ENCODE peak calls at places on chromosome X, in seven cellular contexts. C is HepG2, Q is HCT116, T is SK-N-SH, Z is K562, D is GM12878, X is H1. W is an unnamed sample.

GRCh38 chrX:23066588-23067281 is 67.0 kb downstream of the DDX53 start:
- DNase-seq in C (no peak), T (no peak), Z (no peak), X (no peak), D (no peak), Q (no peak), W (no peak)

GRCh38 chrX:84133023-84133422 is 55.0 kb downstream of the RPS6KA6 start:
- DNase-seq in Z (no peak), Q (no peak), D (no peak), X (no peak), C (no peak), T (no peak), W (no peak)

GRCh38 chrX:17435476-17435875 is 60.5 kb downstream of the NHS start:
- DNase-seq in T (no peak), Q (no peak), D (no peak), Z (no peak), C (no peak), X (no peak), W (no peak)

GRCh38 chrX:73561791-73562190 is 1.2 kb upstream of the CHIC1 start:
- DNase-seq in D (no peak), T (no peak), Q (no peak), Z (no peak), C (no peak), X (no peak), W (no peak)

GRCh38 chrX:15328821-15329220 is 6.5 kb downstream of the PIGA start:
- DNase-seq in T (no peak), Q (no peak), D (no peak), C (no peak), Z (no peak), X (no peak), W (no peak)

GRCh38 chrX:17024896-17025295 is 78.4 kb downstream of the REPS2 start:
- DNase-seq in X (peak), T (peak), Q (no peak), Z (no peak), D (no peak), C (peak), W (no peak)

GRCh38 chrX:45400380-45400779 is 199.7 kb upstream of the DIPK2B start:
- DNase-seq in Z (no peak), X (no peak), D (no peak), Q (no peak), C (no peak), T (no peak), W (no peak)

GRCh38 chrX:48761674-48762471 is at the start of gene GLOD5:
- DNase-seq in D (no peak), X (peak), Q (peak), T (peak), Z (peak), C (peak), W (peak)

GRCh38 chrX:130139474-130140201 is 26.0 kb downstream of the AIFM1 start:
- DNase-seq in X (no peak), C (no peak), D (no peak), Q (no peak), Z (no peak), T (no peak), W (no peak)

GRCh38 chrX:15714529-15714928 is 23.5 kb upstream of the CA5B start:
- DNase-seq in T (no peak), Z (no peak), C (no peak), X (no peak), Q (no peak), D (no peak), W (no peak)

GRCh38 chrX:68832101-68832416 is 3.2 kb downstream of the EFNB1 start:
- DNase-seq in X (peak), C (no peak), D (no peak), T (peak), Z (no peak), Q (no peak), W (no peak)

GRCh38 chrX:27964432-27964831 is 16.8 kb downstream of the DCAF8L1 start:
- DNase-seq in Q (no peak), C (no peak), X (no peak), Z (no peak), D (no peak), T (no peak), W (no peak)

GRCh38 chrX:68821616-68822015 is 7.2 kb upstream of the EFNB1 start:
- DNase-seq in C (no peak), D (no peak), T (no peak), X (no peak), Q (no peak), Z (no peak), W (no peak)

GRCh38 chrX:46200423-46200822 is 344.8 kb downstream of the ZNF674 start:
- DNase-seq in D (no peak), C (no peak), Z (no peak), Q (no peak), X (no peak), T (no peak), W (no peak)

GRCh38 chrX:47148946-47149345 is 3.9 kb downstream of the RBM10 start:
- DNase-seq in Q (no peak), Z (no peak), T (no peak), X (no peak), D (no peak), C (no peak), W (no peak)

GRCh38 chrX:147378767-147379166 is 533.0 kb upstream of the FMR1 start:
- DNase-seq in Z (no peak), T (no peak), X (no peak), Q (no peak), C (no peak), D (no peak), W (no peak)

GRCh38 chrX:106606583-106606982 is 5.2 kb upstream of the RADX start:
- DNase-seq in T (no peak), Z (no peak), D (no peak), C (no peak), Q (no peak), X (no peak), W (no peak)

GRCh38 chrX:45718676-45719075 is 518.0 kb upstream of the DIPK2B start:
- DNase-seq in Q (no peak), T (no peak), X (no peak), Z (no peak), C (no peak), D (no peak), W (no peak)

GRCh38 chrX:45517090-45517973 is 316.7 kb upstream of the DIPK2B start:
- DNase-seq in X (no peak), C (peak), T (no peak), Q (peak), Z (no peak), D (no peak), W (peak)

GRCh38 chrX:73850124-73851013 is 287.4 kb downstream of the CHIC1 start:
- DNase-seq in D (peak), C (peak), Z (peak), X (no peak), T (peak), Q (peak), W (no peak)

GRCh38 chrX:69144854-69145253 is 20.4 kb downstream of the PJA1 start:
- DNase-seq in C (no peak), Z (no peak), Q (no peak), T (no peak), D (no peak), X (no peak), W (no peak)

GRCh38 chrX:87634361-87634760 is 116.8 kb downstream of the KLHL4 start:
- DNase-seq in T (no peak), X (no peak), C (no peak), Q (no peak), Z (no peak), D (no peak), W (no peak)

GRCh38 chrX:100447563-100448397 is 37.7 kb upstream of the PCDH19 start:
- DNase-seq in C (no peak), X (peak), T (peak), Z (peak), Q (peak), D (no peak), W (peak)

GRCh38 chrX:15849555-15849954 is 5.1 kb downstream of the AP1S2 start:
- DNase-seq in X (no peak), Q (no peak), D (no peak), C (no peak), Z (peak), T (peak), W (peak)

GRCh38 chrX:118353081-118353850 is 7.4 kb downstream of the WDR44 start:
- DNase-seq in T (no peak), Q (no peak), Z (no peak), X (no peak), D (no peak), C (no peak), W (no peak)

GRCh38 chrX:115535421-115535820 is 25.6 kb upstream of the PLS3 start:
- DNase-seq in C (no peak), T (no peak), Q (no peak), Z (no peak), X (no peak), D (no peak), W (no peak)
- TF ChIP-seq JUND in C (no peak), T (no peak), Q (no peak), Z (no peak), X (no peak), D (no peak), W (no peak)

GRCh38 chrX:152641256-152641875 is 3.7 kb downstream of the GABRQ start:
- DNase-seq in X (peak), C (no peak), T (no peak), Z (no peak), D (no peak), Q (no peak), W (no peak)

GRCh38 chrX:152637649-152638442 is at the start of gene GABRQ:
- DNase-seq in D (no peak), C (no peak), Z (peak), Q (peak), X (peak), T (peak), W (no peak)

GRCh38 chrX:152638443-152638904 is 779 bp downstream of the GABRQ start:
- DNase-seq in T (no peak), D (no peak), Q (no peak), C (no peak), X (peak), Z (no peak), W (no peak)

GRCh38 chrX:152640039-152640818 is 2.5 kb downstream of the GABRQ start:
- DNase-seq in T (no peak), C (no peak), D (no peak), X (no peak), Q (no peak), Z (peak), W (no peak)

DNA sequence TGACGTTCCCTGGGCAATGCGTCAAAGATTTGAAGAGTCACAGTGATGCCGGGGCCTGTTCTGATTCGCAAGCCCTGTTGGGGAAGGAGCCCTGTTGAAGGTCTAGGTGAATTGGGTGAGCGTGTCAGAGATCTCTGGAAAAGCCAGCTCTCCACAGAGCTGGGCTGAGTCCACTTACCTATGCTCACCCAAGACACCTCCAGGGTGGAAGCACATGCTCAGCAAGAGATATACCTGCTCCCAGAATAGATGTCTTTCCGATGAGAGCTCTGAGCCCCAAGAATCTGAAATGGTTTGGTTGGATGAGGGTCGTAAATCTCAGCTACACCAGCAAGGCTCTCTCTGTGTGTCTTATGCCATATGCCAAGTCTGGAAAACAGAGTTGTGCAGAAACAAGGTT is 1.7 kb downstream of the GABRQ start:
- DNase-seq in Z (no peak), C (no peak), T (no peak), Q (no peak), X (no peak), D (no peak), W (no peak)
- TF ChIP-seq JUND in Z (no peak), C (no peak), T (no peak), Q (no peak), X (no peak), D (no peak), W (no peak)

DNA sequence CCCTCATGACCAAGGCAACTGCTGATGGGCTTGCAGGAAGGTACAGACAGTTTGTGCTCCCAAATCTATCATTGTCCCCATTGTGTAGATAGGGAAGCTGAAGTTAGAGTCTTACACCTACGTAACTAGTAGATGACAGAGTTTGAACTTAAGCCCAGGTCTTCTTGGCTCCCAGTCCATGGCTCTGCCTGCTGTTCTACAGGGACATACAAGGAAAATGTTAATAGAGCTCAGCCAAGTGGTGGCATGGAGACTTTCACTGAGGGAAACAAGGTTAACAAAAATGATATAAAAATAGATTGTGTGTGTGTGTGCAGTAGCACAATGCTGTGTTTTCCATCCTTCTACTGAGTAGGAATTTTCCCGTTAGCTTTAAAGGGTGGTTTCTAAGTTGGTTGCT is 936.5 kb downstream of the RPA4 start:
- DNase-seq in Q (no peak), D (no peak), Z (no peak), C (no peak), T (no peak), X (no peak), W (no peak)
- TF ChIP-seq JUND in Q (no peak), D (no peak), Z (no peak), C (no peak), T (no peak), X (no peak), W (no peak)

GRCh38 chrX:153818571-153819397 is 11.6 kb downstream of the PDZD4 start:
- DNase-seq in T (peak), C (no peak), Z (peak), X (peak), Q (no peak), D (no peak), W (peak)
- TF ChIP-seq JUND in T (no peak), C (no peak), Z (no peak), X (no peak), Q (no peak), D (no peak), W (no peak)

GRCh38 chrX:128438082-128438481 is 385.9 kb upstream of the ACTRT1 start:
- DNase-seq in X (no peak), C (no peak), Q (no peak), T (no peak), D (no peak), Z (no peak), W (no peak)

GRCh38 chrX:128439159-128439558 is 387.0 kb upstream of the ACTRT1 start:
- DNase-seq in C (peak), Q (no peak), Z (no peak), T (no peak), D (no peak), X (no peak), W (no peak)

GRCh38 chrX:128436397-128437103 is 384.3 kb upstream of the ACTRT1 start:
- DNase-seq in X (no peak), Z (no peak), C (no peak), Q (no peak), D (no peak), T (no peak), W (no peak)
- TF ChIP-seq JUND in X (no peak), Z (no peak), C (no peak), Q (no peak), D (no peak), T (no peak), W (no peak)

DNA sequence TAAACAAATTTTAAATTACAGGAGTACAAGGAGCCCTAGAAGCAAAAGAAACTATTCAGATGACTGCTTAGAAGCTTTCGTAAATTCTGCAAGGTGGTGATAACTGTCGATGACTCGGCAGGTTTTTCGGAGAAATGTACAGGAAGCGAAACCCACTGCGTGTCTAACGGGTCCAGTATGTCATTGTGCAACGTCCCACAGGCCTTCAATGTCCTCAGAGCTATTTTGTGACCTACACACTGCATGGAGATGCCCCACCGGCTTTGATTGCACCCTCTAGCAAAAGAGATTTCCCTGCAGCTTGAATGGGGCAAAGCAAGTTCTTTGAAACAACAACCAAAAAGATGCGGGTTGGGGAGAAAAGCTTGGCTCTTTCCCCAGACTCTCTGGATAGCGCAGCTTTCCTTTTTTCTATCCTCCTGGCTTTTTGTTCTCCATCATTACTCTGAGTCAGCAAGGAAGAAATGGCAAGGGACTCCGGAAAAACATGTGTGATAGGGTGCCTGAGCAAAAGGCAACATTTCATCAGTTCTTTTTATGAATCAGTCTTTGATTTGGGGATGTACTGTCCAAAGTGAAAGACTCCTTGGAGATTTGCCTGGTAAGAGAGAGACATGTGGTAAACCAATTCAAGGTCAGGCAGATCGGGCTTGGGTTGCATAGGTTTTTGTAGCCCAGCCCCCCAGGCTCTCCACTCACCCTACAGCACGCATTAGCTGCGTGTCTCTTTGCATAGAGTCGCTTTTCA is 112.0 kb upstream of the TBL1X start:
- DNase-seq in T (no peak), Q (no peak), D (peak), C (peak), Z (peak), X (no peak), W (no peak)
- TF ChIP-seq JUND in T (no peak), Q (no peak), D (no peak), C (no peak), Z (peak), X (no peak), W (no peak)